ENCODE peak calls at places on chromosomes 6 and 20, in five cellular contexts. Z is K562, H is GM12878, P is IMR-90, R is HepG2. J is an unnamed sample.

GRCh38 chr6:145091827-145092164 is 643.5 kb downstream of the EPM2A start:
- DNase-seq in Z (no peak), H (no peak), P (no peak), R (no peak), J (no peak)

GRCh38 chr6:162825597-162825996 is 97.8 kb downstream of the PACRG start:
- DNase-seq in Z (no peak), H (no peak), P (no peak), R (no peak), J (no peak)

GRCh38 chr20:47857142-47857993 is 72.1 kb upstream of the SULF2 start:
- DNase-seq in Z (no peak), H (no peak), P (no peak), R (peak; percentile 26), J (no peak)

GRCh38 chr6:154399097-154399496 is 42.5 kb upstream of the IPCEF1 start:
- DNase-seq in Z (no peak), H (no peak), P (peak; percentile 76), R (no peak), J (no peak)

GRCh38 chr6:2491137-2491536 is 245.7 kb upstream of the GMDS start:
- DNase-seq in Z (no peak), H (no peak), P (no peak), R (no peak), J (no peak)

GRCh38 chr6:37565267-37566208 is 65.8 kb upstream of the CCDC167 start:
- DNase-seq in Z (no peak), H (no peak), P (no peak), R (no peak), J (no peak)

GRCh38 chr6:135346747-135347146 is 150.8 kb downstream of the AHI1 start:
- DNase-seq in Z (no peak), H (no peak), P (peak; percentile 39), R (no peak), J (no peak)

GRCh38 chr6:13013681-13014550 is 297.3 kb downstream of the PHACTR1 start:
- DNase-seq in Z (no peak), H (no peak), P (no peak), R (no peak), J (no peak)

GRCh38 chr6:25918083-25918683 is 12.3 kb downstream of the SLC17A2 start:
- DNase-seq in Z (no peak), H (no peak), P (no peak), R (no peak), J (no peak)

GRCh38 chr20:31674895-31675827 is 37.4 kb downstream of the COX4I2 start:
- DNase-seq in Z (peak; percentile 77), H (no peak), P (peak; percentile 64), R (no peak), J (no peak)

GRCh38 chr6:149134531-149134933 is 183.0 kb upstream of the TAB2 start:
- DNase-seq in Z (no peak), H (no peak), P (peak; percentile 36), R (no peak), J (no peak)

GRCh38 chr6:41545174-41545702 is 943 bp upstream of the FOXP4 start:
- DNase-seq in Z (peak; percentile 47), H (no peak), P (no peak), R (no peak), J (peak; percentile 9)

GRCh38 chr6:54737247-54737646 is 109.3 kb upstream of the FAM83B start:
- DNase-seq in Z (peak; percentile 9), H (no peak), P (no peak), R (peak; percentile 28), J (no peak)

GRCh38 chr6:38687043-38687353 is 15.9 kb downstream of the GLO1 start:
- DNase-seq in Z (no peak), H (no peak), P (no peak), R (peak; percentile 47), J (no peak)

GRCh38 chr6:8688823-8689222 is 253.5 kb upstream of the SLC35B3 start:
- DNase-seq in Z (no peak), H (no peak), P (no peak), R (no peak), J (no peak)

GRCh38 chr6:129607581-129608186 is 102.3 kb downstream of the ARHGAP18 start:
- DNase-seq in Z (no peak), H (no peak), P (peak; percentile 30), R (no peak), J (no peak)

GRCh38 chr6:26304213-26305096 is 60.5 kb upstream of the BTN3A2 start:
- DNase-seq in Z (no peak), H (no peak), P (peak; percentile 70), R (no peak), J (no peak)

GRCh38 chr6:3809982-3810381 is 39.2 kb upstream of the FAM50B start:
- DNase-seq in Z (no peak), H (no peak), P (no peak), R (no peak), J (no peak)

GRCh38 chr6:134063966-134064445 is 11.6 kb upstream of the SLC2A12 start:
- DNase-seq in Z (peak; percentile 65), H (no peak), P (peak; percentile 85), R (peak; percentile 75), J (peak; percentile 72)

GRCh38 chr6:108556864-108557493 is 3.7 kb upstream of the FOXO3 start:
- DNase-seq in Z (no peak), H (no peak), P (peak; percentile 94), R (no peak), J (no peak)

GRCh38 chr6:166931426-166931970 is 24.9 kb downstream of the RNASET2 start:
- DNase-seq in Z (no peak), H (no peak), P (no peak), R (no peak), J (no peak)

GRCh38 chr20:38057351-38057972 is 23.9 kb downstream of the RPRD1B start:
- DNase-seq in Z (peak; percentile 79), H (no peak), P (peak; percentile 67), R (peak; percentile 88), J (peak; percentile 82)

GRCh38 chr20:48730977-48731376 is 96.8 kb downstream of the PREX1 start:
- DNase-seq in Z (no peak), H (no peak), P (no peak), R (no peak), J (no peak)

GRCh38 chr6:20644667-20645370 is 110.6 kb downstream of the CDKAL1 start:
- DNase-seq in Z (no peak), H (no peak), P (peak; percentile 57), R (no peak), J (no peak)

GRCh38 chr20:13610205-13610604 is 28.5 kb downstream of the TASP1 start:
- DNase-seq in Z (peak; percentile 8), H (no peak), P (no peak), R (peak; percentile 41), J (no peak)

GRCh38 chr6:111632468-111633247 is 27.0 kb upstream of the TRAF3IP2 start:
- DNase-seq in Z (no peak), H (no peak), P (no peak), R (no peak), J (no peak)

GRCh38 chr20:63371346-63371865 is 10.3 kb upstream of the CHRNA4 start:
- DNase-seq in Z (no peak), H (no peak), P (no peak), R (no peak), J (no peak)
- TF ChIP-seq RFX5 in Z (no peak), H (no peak), P (no peak), R (no peak), J (no peak)

DNA sequence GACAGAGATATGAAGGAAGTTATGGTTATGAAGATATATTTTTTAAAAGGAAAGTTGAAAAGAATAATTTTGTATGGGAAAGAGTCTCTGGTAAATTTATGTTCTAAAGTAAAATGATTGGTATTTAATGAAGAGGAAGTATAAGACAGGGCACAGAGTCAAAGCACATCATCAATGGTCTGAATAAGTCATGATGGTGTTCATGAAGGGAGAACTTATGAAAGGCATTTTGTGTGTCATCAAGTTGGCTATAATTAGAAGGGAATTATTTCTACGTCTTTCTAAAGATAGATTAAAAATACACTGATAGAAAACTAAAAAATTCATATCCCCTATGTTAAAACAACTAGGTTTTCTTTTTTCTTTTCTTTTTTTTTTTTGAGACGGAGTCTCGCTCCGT is 21.4 kb upstream of the SNAI1 start:
- DNase-seq in Z (no peak), H (no peak), P (peak; percentile 53), R (no peak), J (no peak)
- H3K4me2 ChIP-seq in Z (no peak overlapping the region), H (no peak overlapping the region), P (no peak overlapping the region), R (no peak overlapping the region), J (no peak overlapping the region)

DNA sequence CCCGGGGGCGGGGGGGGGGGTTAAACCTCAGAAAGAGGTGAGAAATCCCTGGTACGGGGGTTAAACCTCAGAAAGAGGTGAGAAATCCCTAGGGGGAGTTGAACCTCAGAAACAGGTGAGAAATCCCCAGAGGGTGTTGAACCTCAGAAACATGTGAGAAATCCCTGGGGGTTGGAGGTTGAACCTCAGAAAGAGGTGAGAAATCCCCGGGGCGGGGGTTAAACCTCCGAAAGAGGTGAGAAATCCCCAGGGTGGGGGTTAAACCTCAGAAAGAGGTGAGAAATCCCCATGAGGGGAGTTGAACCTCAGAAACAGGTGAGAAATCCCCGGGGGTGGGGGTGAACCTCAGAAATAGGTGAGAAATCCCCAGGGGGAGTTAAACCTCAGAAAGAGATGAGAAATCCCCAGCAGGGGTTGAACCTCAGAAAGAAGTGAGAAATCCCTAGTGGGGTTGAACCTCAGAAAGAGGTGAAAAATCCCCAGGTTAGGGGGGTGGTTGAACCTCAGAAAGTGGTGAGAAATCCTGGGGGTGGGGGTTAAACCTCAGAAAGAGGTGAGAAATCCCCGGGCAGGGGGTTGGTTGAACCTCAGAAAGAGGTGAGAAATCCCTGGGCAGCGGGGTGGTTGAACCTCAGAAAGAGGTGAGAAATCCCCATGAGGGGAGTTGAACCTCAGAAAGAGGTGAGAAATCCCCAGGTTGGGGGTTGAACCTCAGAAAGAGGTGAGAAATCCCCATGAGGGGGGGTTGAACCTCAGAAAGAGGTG is 87.4 kb downstream of the PLG start:
- DNase-seq in Z (no peak), H (peak; percentile 49), P (no peak), R (no peak), J (no peak)
- TF ChIP-seq RFX5 in Z (no peak), H (no peak), P (no peak), R (no peak), J (no peak)

GRCh38 chr6:105485456-105485855 is 82.6 kb upstream of the PREP start:
- DNase-seq in Z (no peak), H (no peak), P (no peak), R (no peak), J (no peak)

GRCh38 chr6:105489213-105489525 is 86.3 kb upstream of the PREP start:
- DNase-seq in Z (no peak), H (no peak), P (peak; percentile 38), R (no peak), J (no peak)

GRCh38 chr6:105484238-105485161 is 81.6 kb upstream of the PREP start:
- DNase-seq in Z (peak; percentile 30), H (no peak), P (peak; percentile 55), R (peak; percentile 41), J (peak; percentile 56)

GRCh38 chr6:105488521-105489212 is 85.8 kb upstream of the PREP start:
- DNase-seq in Z (no peak), H (no peak), P (peak; percentile 36), R (no peak), J (no peak)

DNA sequence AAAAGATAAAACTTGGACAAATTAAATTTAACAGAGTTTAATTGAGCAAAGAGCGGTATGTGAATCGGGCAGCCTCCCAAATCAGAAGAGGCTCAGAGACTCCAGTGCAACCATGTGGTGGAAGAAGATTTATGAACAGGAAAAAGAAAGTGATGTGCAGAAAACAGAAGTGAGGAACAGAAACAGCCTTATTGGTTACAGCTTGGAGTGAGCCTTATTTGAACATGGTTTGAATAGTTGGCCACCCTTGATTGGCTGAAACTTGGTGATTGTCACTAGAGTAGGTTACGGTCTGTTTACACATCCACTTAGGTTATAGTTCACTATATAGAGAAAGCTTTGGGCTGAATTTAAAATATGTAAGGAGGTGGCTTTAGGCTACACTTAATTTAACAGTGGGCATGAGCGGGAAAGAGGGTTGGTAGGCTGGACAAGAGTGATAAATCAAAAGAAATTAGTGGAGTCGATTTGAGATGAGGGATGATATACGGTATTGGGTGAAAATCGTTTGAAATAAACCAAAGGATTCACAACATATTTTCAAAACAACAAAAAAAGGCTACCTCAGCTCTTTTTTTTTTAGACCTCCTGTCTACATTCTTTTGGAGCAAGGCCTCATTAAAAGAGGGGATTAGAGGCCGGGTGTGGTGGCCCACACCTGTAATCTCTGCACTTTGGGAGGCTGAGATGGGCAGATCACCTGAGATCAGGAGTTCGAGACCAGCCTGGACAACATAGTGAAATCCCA is 84.3 kb upstream of the PREP start:
- DNase-seq in Z (no peak), H (no peak), P (no peak), R (no peak), J (no peak)
- H3K4me2 ChIP-seq in Z (no peak overlapping the region), H (no peak overlapping the region), P (no peak overlapping the region), R (no peak overlapping the region), J (no peak overlapping the region)